ENCODE peak calls at places on chromosomes 3 and 15, in eight cellular contexts. X, E, R, Y, M, S, L and A are unnamed samples.

GRCh38 chr3:157520485-157521184 is 17.4 kb upstream of the VEPH1 start:
- DNase-seq in X (no peak), E (no peak), R (no peak), Y (no peak), M (no peak), S (no peak), L (no peak), A (no peak)

GRCh38 chr3:173501941-173502489 is 104.5 kb downstream of the NLGN1 start:
- DNase-seq in X (no peak), E (no peak), R (no peak), Y (no peak), M (no peak), S (no peak), L (no peak), A (no peak)

GRCh38 chr3:193396451-193397244 is 18.1 kb upstream of the ATP13A5 start:
- DNase-seq in X (no peak), E (no peak), R (no peak), Y (peak; percentile 28), M (no peak), S (no peak), L (no peak), A (no peak)

GRCh38 chr3:80040113-80040512 is 272.3 kb upstream of the ROBO1 start:
- DNase-seq in X (no peak), E (no peak), R (no peak), Y (no peak), M (no peak), S (no peak), L (no peak), A (no peak)

GRCh38 chr15:29822685-29823459 is 604 bp upstream of the TJP1 start:
- DNase-seq in X (peak; percentile 53), E (no peak), R (peak; percentile 76), Y (peak; percentile 74), M (no peak), S (peak; percentile 64), L (no peak), A (no peak)

GRCh38 chr3:8488436-8488835 is 13.2 kb upstream of the LMCD1 start:
- DNase-seq in X (no peak), E (no peak), R (no peak), Y (no peak), M (no peak), S (no peak), L (no peak), A (no peak)

GRCh38 chr3:100928638-100929428 is 64.4 kb downstream of the ABI3BP start:
- DNase-seq in X (no peak), E (no peak), R (no peak), Y (no peak), M (no peak), S (no peak), L (no peak), A (no peak)

GRCh38 chr3:149266733-149267132 is 45.1 kb upstream of the CP start:
- DNase-seq in X (no peak), E (no peak), R (no peak), Y (no peak), M (no peak), S (no peak), L (no peak), A (no peak)

GRCh38 chr3:26422415-26422814 is 200.2 kb upstream of the LRRC3B start:
- DNase-seq in X (no peak), E (no peak), R (no peak), Y (no peak), M (no peak), S (no peak), L (no peak), A (no peak)

GRCh38 chr3:100789582-100789981 is 80.3 kb downstream of the TFG start:
- DNase-seq in X (no peak), E (no peak), R (no peak), Y (no peak), M (no peak), S (no peak), L (no peak), A (no peak)

GRCh38 chr3:4980229-4981159 is 1.3 kb downstream of the BHLHE40 start:
- DNase-seq in X (no peak), E (no peak), R (peak; percentile 90), Y (peak; percentile 87), M (peak; percentile 73), S (peak; percentile 90), L (peak; percentile 86), A (peak; percentile 76)

GRCh38 chr3:77086408-77086807 is 46.5 kb downstream of the ROBO2 start:
- DNase-seq in X (no peak), E (no peak), R (no peak), Y (no peak), M (no peak), S (no peak), L (no peak), A (no peak)

GRCh38 chr3:67561995-67562394 is 92.4 kb downstream of the SUCLG2 start:
- DNase-seq in X (no peak), E (no peak), R (no peak), Y (no peak), M (no peak), S (no peak), L (no peak), A (no peak)

GRCh38 chr3:183018416-183019192 is 38.3 kb upstream of the DCUN1D1 start:
- DNase-seq in X (no peak), E (no peak), R (no peak), Y (no peak), M (no peak), S (no peak), L (no peak), A (no peak)

GRCh38 chr3:109924196-109924595 is 586.9 kb upstream of the DPPA4 start:
- DNase-seq in X (no peak), E (no peak), R (no peak), Y (no peak), M (no peak), S (no peak), L (no peak), A (no peak)

GRCh38 chr3:9028134-9028533 is 64.9 kb upstream of the RAD18 start:
- DNase-seq in X (no peak), E (no peak), R (no peak), Y (no peak), M (no peak), S (no peak), L (no peak), A (no peak)

GRCh38 chr15:42737529-42738328 is 801 bp upstream of the CDAN1 start:
- DNase-seq in X (no peak), E (no peak), R (no peak), Y (no peak), M (no peak), S (no peak), L (no peak), A (no peak)

GRCh38 chr3:108835101-108835500 is 12.5 kb downstream of the TRAT1 start:
- DNase-seq in X (no peak), E (no peak), R (no peak), Y (no peak), M (no peak), S (no peak), L (no peak), A (peak; percentile 24)

GRCh38 chr3:170475091-170475705 is 56.5 kb downstream of the CLDN11 start:
- DNase-seq in X (no peak), E (no peak), R (no peak), Y (no peak), M (no peak), S (no peak), L (no peak), A (no peak)

GRCh38 chr15:22961661-22962221 is 18.4 kb downstream of the CYFIP1 start:
- DNase-seq in X (no peak), E (no peak), R (no peak), Y (no peak), M (no peak), S (no peak), L (no peak), A (no peak)

GRCh38 chr3:124814620-124815421 is 72.3 kb downstream of the ITGB5 start:
- DNase-seq in X (no peak), E (no peak), R (no peak), Y (no peak), M (no peak), S (no peak), L (no peak), A (no peak)

GRCh38 chr3:152460936-152461335 is 192.2 kb downstream of the MBNL1 start:
- DNase-seq in X (no peak), E (no peak), R (no peak), Y (no peak), M (no peak), S (no peak), L (no peak), A (no peak)

GRCh38 chr15:71185706-71186105 is 70.4 kb downstream of the THSD4 start:
- DNase-seq in X (no peak), E (no peak), R (no peak), Y (no peak), M (no peak), S (no peak), L (no peak), A (no peak)

GRCh38 chr3:141441381-141442365 is 45.2 kb upstream of the RASA2 start:
- DNase-seq in X (peak; percentile 60), E (peak; percentile 5), R (peak; percentile 71), Y (peak; percentile 61), M (peak; percentile 78), S (peak; percentile 75), L (peak; percentile 68), A (peak; percentile 46)

GRCh38 chr3:169383770-169384169 is 279.7 kb downstream of the MECOM start:
- DNase-seq in X (no peak), E (no peak), R (no peak), Y (no peak), M (no peak), S (no peak), L (no peak), A (no peak)

GRCh38 chr15:77066961-77067690 is 3.8 kb downstream of the TSPAN3 start:
- DNase-seq in X (no peak), E (peak; percentile 29), R (no peak), Y (no peak), M (no peak), S (no peak), L (no peak), A (no peak)